ENCODE peak calls at places on chromosomes 7 and 10, in five cellular contexts. B is AG04449, J is ovary, F is hepatocyte, H is WERI-Rb-1. V is an unnamed sample.

GRCh38 chr10:13871087-13871486 is 284.3 kb downstream of the PRPF18 start:
- DNase-seq in B (no peak), H (no peak), F (no peak), J (no peak), V (no peak)

GRCh38 chr10:113493195-113493594 is 59.7 kb upstream of the HABP2 start:
- DNase-seq in H (no peak), J (no peak), F (no peak), B (no peak), V (peak)

GRCh38 chr7:121621947-121622346 is 225.8 kb upstream of the FAM3C start:
- DNase-seq in J (no peak), F (no peak), H (no peak), B (no peak), V (no peak)

GRCh38 chr7:105776986-105777910 is 99.2 kb downstream of the ATXN7L1 start:
- DNase-seq in B (no peak), F (no peak), H (no peak), J (no peak), V (peak)

GRCh38 chr7:48090095-48090805 is 1.2 kb downstream of the UPP1 start:
- DNase-seq in B (no peak), F (peak), H (no peak), J (peak), V (peak)

GRCh38 chr7:150988230-150989226 is 2.3 kb upstream of the NOS3 start:
- DNase-seq in B (no peak), F (peak), H (peak), J (peak), V (no peak)

GRCh38 chr7:82593780-82594179 is 150.2 kb upstream of the CACNA2D1 start:
- DNase-seq in H (no peak), B (no peak), J (no peak), F (no peak), V (peak)

GRCh38 chr10:123967626-123968243 is 76.1 kb upstream of the CPXM2 start:
- DNase-seq in F (peak), J (peak), B (no peak), H (peak), V (peak)

GRCh38 chr10:110392860-110393732 is 88.4 kb upstream of the SMNDC1 start:
- DNase-seq in J (peak), H (peak), B (no peak), F (peak), V (peak)

GRCh38 chr7:55140221-55140980 is 121.6 kb downstream of the EGFR start:
- DNase-seq in F (peak), J (no peak), B (peak), H (no peak), V (peak)

GRCh38 chr7:45689011-45689796 is 115.0 kb downstream of the ADCY1 start:
- DNase-seq in J (no peak), F (no peak), H (no peak), B (peak), V (peak)

GRCh38 chr10:127968659-127969058 is 61.8 kb downstream of the PTPRE start:
- DNase-seq in J (no peak), B (no peak), F (no peak), H (no peak), V (no peak)

GRCh38 chr10:1083581-1083980 is 27.4 kb downstream of the WDR37 start:
- DNase-seq in H (no peak), B (no peak), F (no peak), J (no peak), V (no peak)

GRCh38 chr7:132009778-132010177 is 453.4 kb upstream of the PODXL start:
- DNase-seq in J (no peak), F (no peak), H (no peak), B (no peak), V (peak)

GRCh38 chr7:143901360-143901709 is 641 bp downstream of the TCAF1 start:
- DNase-seq in F (peak), B (no peak), H (no peak), J (peak), V (peak)

GRCh38 chr10:85902046-85902445 is 464.5 kb downstream of the GRID1 start:
- DNase-seq in F (no peak), J (no peak), H (no peak), B (no peak), V (no peak)

GRCh38 chr7:137873524-137873923 is 26.8 kb upstream of the DGKI start:
- DNase-seq in H (no peak), B (peak), F (no peak), J (no peak), V (peak)

GRCh38 chr10:77666821-77667220 is 29.2 kb upstream of the KCNMA1 start:
- DNase-seq in B (no peak), H (no peak), J (no peak), F (no peak), V (peak)

GRCh38 chr10:93995598-93996271 is 2.0 kb downstream of the PLCE1 start:
- DNase-seq in F (no peak), B (no peak), H (no peak), J (no peak), V (peak)

GRCh38 chr7:134532155-134533089 is 5.1 kb downstream of the AKR1B10 start:
- DNase-seq in B (no peak), J (no peak), F (no peak), H (no peak), V (no peak)

GRCh38 chr10:91668935-91669334 is 36.1 kb upstream of the PPP1R3C start:
- DNase-seq in B (no peak), H (no peak), F (no peak), J (no peak), V (no peak)

GRCh38 chr10:22693371-22693784 is 21.0 kb downstream of the PIP4K2A start:
- DNase-seq in F (no peak), J (no peak), H (no peak), B (no peak), V (peak)

GRCh38 chr7:158707610-158708009 is 3.0 kb upstream of the NCAPG2 start:
- DNase-seq in J (no peak), F (no peak), B (no peak), H (no peak), V (peak)

GRCh38 chr10:71088054-71088453 is 124.3 kb upstream of the UNC5B start:
- DNase-seq in B (no peak), H (no peak), F (no peak), J (no peak), V (no peak)

GRCh38 chr7:154096-154835 is 38.1 kb upstream of the FAM20C start:
- DNase-seq in B (no peak), H (no peak), F (no peak), J (no peak), V (no peak)

GRCh38 chr7:20532841-20533240 is 82.6 kb upstream of the ABCB5 start:
- DNase-seq in H (no peak), J (no peak), B (no peak), F (no peak), V (no peak)

GRCh38 chr7:23680417-23681405 is 712 bp downstream of the FAM221A start:
- DNase-seq in J (peak), H (no peak), B (no peak), F (peak), V (peak)

GRCh38 chr7:137454169-137455166 is 110.9 kb upstream of the PTN start:
- DNase-seq in J (peak), B (no peak), F (peak), H (no peak), V (peak)

GRCh38 chr10:77849039-77849664 is 77.4 kb downstream of the DLG5 start:
- DNase-seq in B (no peak), F (peak), J (no peak), H (no peak), V (no peak)

GRCh38 chr10:119526606-119527592 is 15.6 kb downstream of the RGS10 start:
- DNase-seq in B (no peak), H (peak), F (no peak), J (no peak), V (no peak)

GRCh38 chr10:54985732-54986131 is 184.7 kb upstream of the PCDH15 start:
- DNase-seq in F (peak), J (no peak), B (no peak), H (no peak), V (peak)

DNA sequence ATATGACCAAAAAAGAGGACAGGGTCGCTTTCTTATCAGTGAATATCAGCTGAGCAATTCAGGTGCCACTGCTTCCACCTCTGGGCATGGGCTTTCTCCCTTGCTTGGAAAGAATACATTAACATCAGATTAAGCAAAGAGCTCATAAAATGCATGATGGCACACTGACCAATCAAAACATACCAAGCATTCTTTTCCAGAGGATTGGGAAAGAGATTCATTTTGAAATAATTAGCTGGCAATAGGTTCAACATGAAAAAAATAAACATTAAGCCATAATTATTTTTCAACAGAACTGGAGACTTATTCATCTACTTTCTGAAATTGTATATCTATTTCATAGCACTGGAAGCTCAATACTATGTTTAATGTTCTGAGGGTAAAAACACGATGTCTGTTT is 53.1 kb downstream of the TFAM start:
- DNase-seq in B (peak), H (no peak), J (no peak), F (no peak), V (peak)
- H3K4me3 ChIP-seq in B (no peak), H (no peak), J (no peak), F (no peak), V (no peak)

DNA sequence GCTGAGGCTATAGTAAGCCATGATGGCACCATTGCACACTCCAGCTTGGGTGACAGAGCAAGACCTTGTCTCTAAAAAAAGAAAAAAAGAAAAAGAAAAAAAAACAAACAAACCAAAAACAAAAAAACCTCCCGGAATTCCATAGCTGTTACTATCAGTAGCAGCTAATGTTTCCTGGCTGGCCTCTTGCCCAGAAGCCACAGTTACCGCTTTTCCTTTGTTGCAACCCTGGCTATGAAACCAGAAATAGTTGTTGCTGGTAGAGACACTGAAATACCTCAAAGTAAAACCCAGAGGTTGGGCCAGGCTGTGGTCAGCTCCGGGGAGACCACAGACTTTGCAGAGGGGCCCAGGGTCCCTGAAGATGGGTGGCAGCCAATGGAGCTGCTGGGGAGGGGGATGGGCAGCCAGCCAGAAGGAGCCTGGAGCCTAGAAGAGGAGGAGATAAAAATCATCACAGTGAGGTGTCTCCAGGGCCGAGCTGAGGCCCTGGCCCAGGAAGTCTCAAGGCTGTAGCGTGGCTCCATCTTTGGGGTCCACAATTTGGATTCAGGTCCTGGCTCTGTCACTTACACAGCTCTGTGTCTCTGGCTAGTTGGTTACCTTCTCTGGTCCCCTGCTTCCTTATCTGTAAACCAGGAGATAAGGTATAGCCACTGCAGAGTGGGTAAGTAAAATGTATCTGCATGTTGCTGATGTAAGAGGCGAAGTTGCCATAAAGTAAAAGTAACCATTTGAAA is 3.4 kb upstream of the CHST12 start:
- DNase-seq in B (peak), J (peak), H (no peak), F (peak), V (peak)
- H3K4me3 ChIP-seq in B (peak), J (no peak), H (no peak), F (no peak), V (no peak)

GRCh38 chr7:17339952-17340351 is 41.5 kb downstream of the AHR start:
- DNase-seq in J (no peak), H (no peak), F (no peak), B (no peak), V (no peak)
- H3K4me3 ChIP-seq in J (no peak), H (no peak), F (no peak), B (no peak), V (no peak)

DNA sequence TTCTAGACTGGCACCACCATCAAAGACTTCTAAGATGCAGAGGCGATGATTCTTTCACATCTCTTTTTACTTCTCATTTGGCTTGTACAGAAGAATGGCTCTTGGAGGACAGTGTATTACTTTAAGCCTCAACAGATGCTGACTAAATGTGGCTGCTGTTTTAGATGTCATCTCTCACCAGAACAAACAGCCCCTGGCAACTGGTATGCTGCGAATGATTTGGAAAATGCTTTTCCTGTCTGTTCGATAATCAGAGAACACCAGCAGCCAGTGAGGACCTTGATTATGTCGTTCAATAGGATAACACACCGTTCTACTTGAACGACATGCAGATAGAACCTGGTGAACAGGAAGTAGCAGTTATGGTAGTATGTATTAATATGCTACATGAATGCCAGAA is 131.8 kb downstream of the RNF216 start:
- DNase-seq in J (no peak), B (no peak), F (no peak), H (no peak), V (no peak)
- H3K4me3 ChIP-seq in J (no peak), B (no peak), F (no peak), H (no peak), V (no peak)

GRCh38 chr7:84799131-84799530 is 387.7 kb downstream of the SEMA3D start:
- DNase-seq in H (no peak), J (no peak), F (peak), B (no peak), V (no peak)
- H3K4me3 ChIP-seq in H (no peak), J (no peak), F (no peak), B (no peak), V (no peak)

GRCh38 chr10:69240455-69240854 is 20.3 kb downstream of the HKDC1 start:
- DNase-seq in F (no peak), B (no peak), J (no peak), H (no peak), V (no peak)
- H3K4me3 ChIP-seq in F (no peak), B (no peak), J (no peak), H (no peak), V (no peak)